ENCODE peak calls at places on chromosome 15, in four cellular contexts. One of them, this sample, is unnamed.

GRCh38 chr15:63755162-63755561 is 78.6 kb downstream of the HERC1 start:
- DNase-seq in stimulated activated CD4-positive, alpha-beta T cell treated with anti-CD3 and anti-CD28 coated beads, Interleukin-1b, Interleukin-23, amount 100 ng/mL, for 1 hour: no peak
- DNase-seq in T-cell: no peak
- DNase-seq in IMR-90: no peak
- DNase-seq in this sample: no peak

GRCh38 chr15:69760263-69760855 is 307.7 kb downstream of the RPLP1 start:
- DNase-seq in stimulated activated CD4-positive, alpha-beta T cell treated with anti-CD3 and anti-CD28 coated beads, Interleukin-1b, Interleukin-23, amount 100 ng/mL, for 1 hour: no peak
- DNase-seq in T-cell: no peak
- DNase-seq in IMR-90: peak
- DNase-seq in this sample: no peak

GRCh38 chr15:41969851-41970431 is 2.4 kb downstream of the EHD4 start:
- DNase-seq in stimulated activated CD4-positive, alpha-beta T cell treated with anti-CD3 and anti-CD28 coated beads, Interleukin-1b, Interleukin-23, amount 100 ng/mL, for 1 hour: no peak
- DNase-seq in T-cell: peak
- DNase-seq in IMR-90: no peak
- DNase-seq in this sample: no peak

GRCh38 chr15:77226652-77227051 is 155.7 kb upstream of the TSPAN3 start:
- DNase-seq in stimulated activated CD4-positive, alpha-beta T cell treated with anti-CD3 and anti-CD28 coated beads, Interleukin-1b, Interleukin-23, amount 100 ng/mL, for 1 hour: no peak
- DNase-seq in T-cell: no peak
- DNase-seq in IMR-90: no peak
- DNase-seq in this sample: no peak

GRCh38 chr15:41796457-41796856 is 22.2 kb downstream of the MAPKBP1 start:
- DNase-seq in stimulated activated CD4-positive, alpha-beta T cell treated with anti-CD3 and anti-CD28 coated beads, Interleukin-1b, Interleukin-23, amount 100 ng/mL, for 1 hour: no peak
- DNase-seq in T-cell: no peak
- DNase-seq in IMR-90: peak
- DNase-seq in this sample: no peak

GRCh38 chr15:65747265-65747664 is 44.8 kb downstream of the DENND4A start:
- DNase-seq in stimulated activated CD4-positive, alpha-beta T cell treated with anti-CD3 and anti-CD28 coated beads, Interleukin-1b, Interleukin-23, amount 100 ng/mL, for 1 hour: no peak
- DNase-seq in T-cell: no peak
- DNase-seq in IMR-90: no peak
- DNase-seq in this sample: no peak

GRCh38 chr15:25060996-25061620 is 106.3 kb downstream of the SNRPN start:
- DNase-seq in stimulated activated CD4-positive, alpha-beta T cell treated with anti-CD3 and anti-CD28 coated beads, Interleukin-1b, Interleukin-23, amount 100 ng/mL, for 1 hour: no peak
- DNase-seq in T-cell: no peak
- DNase-seq in IMR-90: no peak
- DNase-seq in this sample: no peak

GRCh38 chr15:63381301-63382192 is at the start of gene CA12:
- DNase-seq in stimulated activated CD4-positive, alpha-beta T cell treated with anti-CD3 and anti-CD28 coated beads, Interleukin-1b, Interleukin-23, amount 100 ng/mL, for 1 hour: no peak
- DNase-seq in T-cell: peak
- DNase-seq in IMR-90: peak
- DNase-seq in this sample: no peak

GRCh38 chr15:71777216-71777943 is 33.0 kb upstream of the NR2E3 start:
- DNase-seq in stimulated activated CD4-positive, alpha-beta T cell treated with anti-CD3 and anti-CD28 coated beads, Interleukin-1b, Interleukin-23, amount 100 ng/mL, for 1 hour: no peak
- DNase-seq in T-cell: no peak
- DNase-seq in IMR-90: no peak
- DNase-seq in this sample: no peak

GRCh38 chr15:61084944-61085367 is 144.1 kb downstream of the RORA start:
- DNase-seq in stimulated activated CD4-positive, alpha-beta T cell treated with anti-CD3 and anti-CD28 coated beads, Interleukin-1b, Interleukin-23, amount 100 ng/mL, for 1 hour: no peak
- DNase-seq in T-cell: no peak
- DNase-seq in IMR-90: no peak
- DNase-seq in this sample: no peak

GRCh38 chr15:97115764-97116075 is 785.2 kb downstream of the NR2F2 start:
- DNase-seq in stimulated activated CD4-positive, alpha-beta T cell treated with anti-CD3 and anti-CD28 coated beads, Interleukin-1b, Interleukin-23, amount 100 ng/mL, for 1 hour: no peak
- DNase-seq in T-cell: no peak
- DNase-seq in IMR-90: no peak
- DNase-seq in this sample: no peak

GRCh38 chr15:68725736-68726135 is 95.0 kb downstream of the ANP32A start:
- DNase-seq in stimulated activated CD4-positive, alpha-beta T cell treated with anti-CD3 and anti-CD28 coated beads, Interleukin-1b, Interleukin-23, amount 100 ng/mL, for 1 hour: no peak
- DNase-seq in T-cell: no peak
- DNase-seq in IMR-90: peak
- DNase-seq in this sample: no peak

GRCh38 chr15:71312194-71312708 is 197.0 kb downstream of the THSD4 start:
- DNase-seq in stimulated activated CD4-positive, alpha-beta T cell treated with anti-CD3 and anti-CD28 coated beads, Interleukin-1b, Interleukin-23, amount 100 ng/mL, for 1 hour: no peak
- DNase-seq in T-cell: no peak
- DNase-seq in IMR-90: no peak
- DNase-seq in this sample: no peak

GRCh38 chr15:99139276-99139675 is 34.4 kb downstream of the SYNM start:
- DNase-seq in stimulated activated CD4-positive, alpha-beta T cell treated with anti-CD3 and anti-CD28 coated beads, Interleukin-1b, Interleukin-23, amount 100 ng/mL, for 1 hour: no peak
- DNase-seq in T-cell: no peak
- DNase-seq in IMR-90: no peak
- DNase-seq in this sample: no peak

GRCh38 chr15:25535866-25536265 is 97.0 kb upstream of the UBE3A start:
- DNase-seq in stimulated activated CD4-positive, alpha-beta T cell treated with anti-CD3 and anti-CD28 coated beads, Interleukin-1b, Interleukin-23, amount 100 ng/mL, for 1 hour: no peak
- DNase-seq in T-cell: no peak
- DNase-seq in IMR-90: no peak
- DNase-seq in this sample: no peak

GRCh38 chr15:74497584-74497983 is 36.6 kb upstream of the UBL7 start:
- DNase-seq in stimulated activated CD4-positive, alpha-beta T cell treated with anti-CD3 and anti-CD28 coated beads, Interleukin-1b, Interleukin-23, amount 100 ng/mL, for 1 hour: no peak
- DNase-seq in T-cell: no peak
- DNase-seq in IMR-90: no peak
- DNase-seq in this sample: no peak

GRCh38 chr15:85563328-85563727 is 182.9 kb downstream of the AKAP13 start:
- DNase-seq in stimulated activated CD4-positive, alpha-beta T cell treated with anti-CD3 and anti-CD28 coated beads, Interleukin-1b, Interleukin-23, amount 100 ng/mL, for 1 hour: no peak
- DNase-seq in T-cell: no peak
- DNase-seq in IMR-90: peak
- DNase-seq in this sample: no peak

GRCh38 chr15:44676676-44677075 is 13.2 kb upstream of the SPG11 start:
- DNase-seq in stimulated activated CD4-positive, alpha-beta T cell treated with anti-CD3 and anti-CD28 coated beads, Interleukin-1b, Interleukin-23, amount 100 ng/mL, for 1 hour: no peak
- DNase-seq in T-cell: no peak
- DNase-seq in IMR-90: no peak
- DNase-seq in this sample: no peak

GRCh38 chr15:94164202-94164807 is 67.1 kb upstream of the MCTP2 start:
- DNase-seq in stimulated activated CD4-positive, alpha-beta T cell treated with anti-CD3 and anti-CD28 coated beads, Interleukin-1b, Interleukin-23, amount 100 ng/mL, for 1 hour: peak
- DNase-seq in T-cell: peak
- DNase-seq in IMR-90: peak
- DNase-seq in this sample: no peak

GRCh38 chr15:70059476-70060213 is 38.1 kb downstream of the TLE3 start:
- DNase-seq in stimulated activated CD4-positive, alpha-beta T cell treated with anti-CD3 and anti-CD28 coated beads, Interleukin-1b, Interleukin-23, amount 100 ng/mL, for 1 hour: no peak
- DNase-seq in T-cell: no peak
- DNase-seq in IMR-90: no peak
- DNase-seq in this sample: no peak